ENCODE peak calls at places on chromosomes 6 and 20, in four cellular contexts. One of them, this sample, is unnamed.

GRCh38 chr6:170583736-170584180 is 679 bp downstream of the PDCD2 start:
- DNase-seq in NAMALWA: peak
- DNase-seq in CD8-positive, alpha-beta T cell: no peak
- DNase-seq in lung microvascular endothelial cell: peak
- DNase-seq in this sample: no peak

GRCh38 chr20:51894201-51894600 is 91.9 kb upstream of the SALL4 start:
- DNase-seq in CD8-positive, alpha-beta T cell: no peak
- DNase-seq in NAMALWA: no peak
- DNase-seq in lung microvascular endothelial cell: no peak
- DNase-seq in this sample: no peak

GRCh38 chr20:34525709-34526416 is 9.6 kb downstream of the DYNLRB1 start:
- DNase-seq in CD8-positive, alpha-beta T cell: no peak
- DNase-seq in lung microvascular endothelial cell: peak
- DNase-seq in NAMALWA: no peak
- DNase-seq in this sample: peak

GRCh38 chr6:4316867-4317400 is 181.6 kb upstream of the ECI2 start:
- DNase-seq in CD8-positive, alpha-beta T cell: no peak
- DNase-seq in NAMALWA: peak
- DNase-seq in lung microvascular endothelial cell: peak
- DNase-seq in this sample: peak

GRCh38 chr6:89084954-89085353 is 4.4 kb downstream of the PNRC1 start:
- DNase-seq in NAMALWA: no peak
- DNase-seq in lung microvascular endothelial cell: no peak
- DNase-seq in CD8-positive, alpha-beta T cell: no peak
- DNase-seq in this sample: no peak

GRCh38 chr6:30885481-30885998 is 1.2 kb downstream of the DDR1 start:
- DNase-seq in CD8-positive, alpha-beta T cell: no peak
- DNase-seq in NAMALWA: peak
- DNase-seq in lung microvascular endothelial cell: no peak
- DNase-seq in this sample: no peak

GRCh38 chr6:161374971-161375873 is 101.4 kb upstream of the AGPAT4 start:
- DNase-seq in lung microvascular endothelial cell: peak
- DNase-seq in NAMALWA: peak
- DNase-seq in CD8-positive, alpha-beta T cell: no peak
- DNase-seq in this sample: peak

GRCh38 chr20:25272223-25273000 is 24.5 kb downstream of the PYGB start:
- DNase-seq in lung microvascular endothelial cell: no peak
- DNase-seq in CD8-positive, alpha-beta T cell: no peak
- DNase-seq in NAMALWA: no peak
- DNase-seq in this sample: no peak

GRCh38 chr6:128063850-128064539 is 163.1 kb upstream of the THEMIS start:
- DNase-seq in lung microvascular endothelial cell: no peak
- DNase-seq in NAMALWA: no peak
- DNase-seq in CD8-positive, alpha-beta T cell: no peak
- DNase-seq in this sample: no peak

GRCh38 chr6:153947817-153948447 is 91.1 kb upstream of the OPRM1 start:
- DNase-seq in lung microvascular endothelial cell: no peak
- DNase-seq in NAMALWA: peak
- DNase-seq in CD8-positive, alpha-beta T cell: no peak
- DNase-seq in this sample: peak

GRCh38 chr6:11750682-11751081 is 27.9 kb downstream of the ADTRP start:
- DNase-seq in NAMALWA: no peak
- DNase-seq in lung microvascular endothelial cell: no peak
- DNase-seq in CD8-positive, alpha-beta T cell: no peak
- DNase-seq in this sample: no peak